ENCODE peak calls at places on chromosome 12, in six cellular contexts. One of them, this sample, is unnamed.

GRCh38 chr12:50024804-50025186 is 499 bp downstream of the RACGAP1 start:
- DNase-seq in EH: peak
- DNase-seq in stimulated activated CD4-positive, alpha-beta T cell treated with anti-CD3 and anti-CD28 coated beads, Interleukin-1b, Interleukin-23, amount 100 ng/mL, for 1 hour: no peak
- DNase-seq in psoas muscle: no peak
- DNase-seq in T-helper 1 cell: no peak
- DNase-seq in foreskin keratinocyte: peak
- DNase-seq in this sample: no peak

GRCh38 chr12:87671757-87672156 is 357.4 kb downstream of the C12orf50 start:
- DNase-seq in EH: no peak
- DNase-seq in T-helper 1 cell: no peak
- DNase-seq in foreskin keratinocyte: no peak
- DNase-seq in psoas muscle: no peak
- DNase-seq in stimulated activated CD4-positive, alpha-beta T cell treated with anti-CD3 and anti-CD28 coated beads, Interleukin-1b, Interleukin-23, amount 100 ng/mL, for 1 hour: no peak
- DNase-seq in this sample: no peak

GRCh38 chr12:106328735-106329134 is 26.2 kb downstream of the TCP11L2 start:
- DNase-seq in EH: no peak
- DNase-seq in stimulated activated CD4-positive, alpha-beta T cell treated with anti-CD3 and anti-CD28 coated beads, Interleukin-1b, Interleukin-23, amount 100 ng/mL, for 1 hour: no peak
- DNase-seq in psoas muscle: no peak
- DNase-seq in T-helper 1 cell: no peak
- DNase-seq in foreskin keratinocyte: no peak
- DNase-seq in this sample: no peak

GRCh38 chr12:101697930-101698781 is 716 bp downstream of the CHPT1 start:
- DNase-seq in T-helper 1 cell: no peak
- DNase-seq in psoas muscle: peak
- DNase-seq in stimulated activated CD4-positive, alpha-beta T cell treated with anti-CD3 and anti-CD28 coated beads, Interleukin-1b, Interleukin-23, amount 100 ng/mL, for 1 hour: no peak
- DNase-seq in foreskin keratinocyte: peak
- DNase-seq in EH: peak
- DNase-seq in this sample: peak

GRCh38 chr12:29710104-29710503 is 73.6 kb downstream of the TMTC1 start:
- DNase-seq in psoas muscle: peak
- DNase-seq in foreskin keratinocyte: no peak
- DNase-seq in EH: no peak
- DNase-seq in T-helper 1 cell: no peak
- DNase-seq in stimulated activated CD4-positive, alpha-beta T cell treated with anti-CD3 and anti-CD28 coated beads, Interleukin-1b, Interleukin-23, amount 100 ng/mL, for 1 hour: no peak
- DNase-seq in this sample: peak

GRCh38 chr12:28622416-28622815 is 432.2 kb downstream of the CCDC91 start:
- DNase-seq in stimulated activated CD4-positive, alpha-beta T cell treated with anti-CD3 and anti-CD28 coated beads, Interleukin-1b, Interleukin-23, amount 100 ng/mL, for 1 hour: no peak
- DNase-seq in psoas muscle: no peak
- DNase-seq in T-helper 1 cell: no peak
- DNase-seq in foreskin keratinocyte: peak
- DNase-seq in EH: peak
- DNase-seq in this sample: no peak

GRCh38 chr12:16531623-16532022 is 74.3 kb downstream of the LMO3 start:
- DNase-seq in EH: no peak
- DNase-seq in stimulated activated CD4-positive, alpha-beta T cell treated with anti-CD3 and anti-CD28 coated beads, Interleukin-1b, Interleukin-23, amount 100 ng/mL, for 1 hour: no peak
- DNase-seq in T-helper 1 cell: no peak
- DNase-seq in psoas muscle: no peak
- DNase-seq in foreskin keratinocyte: peak
- DNase-seq in this sample: peak

GRCh38 chr12:1594045-1594294 is 411 bp downstream of the FBXL14 start:
- DNase-seq in foreskin keratinocyte: peak
- DNase-seq in EH: peak
- DNase-seq in psoas muscle: peak
- DNase-seq in stimulated activated CD4-positive, alpha-beta T cell treated with anti-CD3 and anti-CD28 coated beads, Interleukin-1b, Interleukin-23, amount 100 ng/mL, for 1 hour: no peak
- DNase-seq in T-helper 1 cell: no peak
- DNase-seq in this sample: peak

GRCh38 chr12:51898506-51898905 is 8.8 kb upstream of the ACVRL1 start:
- DNase-seq in EH: no peak
- DNase-seq in stimulated activated CD4-positive, alpha-beta T cell treated with anti-CD3 and anti-CD28 coated beads, Interleukin-1b, Interleukin-23, amount 100 ng/mL, for 1 hour: no peak
- DNase-seq in foreskin keratinocyte: no peak
- DNase-seq in psoas muscle: no peak
- DNase-seq in T-helper 1 cell: no peak
- DNase-seq in this sample: no peak

GRCh38 chr12:108916336-108916735 is 36.4 kb downstream of the DAO start:
- DNase-seq in psoas muscle: no peak
- DNase-seq in EH: no peak
- DNase-seq in foreskin keratinocyte: no peak
- DNase-seq in T-helper 1 cell: no peak
- DNase-seq in stimulated activated CD4-positive, alpha-beta T cell treated with anti-CD3 and anti-CD28 coated beads, Interleukin-1b, Interleukin-23, amount 100 ng/mL, for 1 hour: no peak
- DNase-seq in this sample: no peak

GRCh38 chr12:122876724-122877123 is 19.2 kb downstream of the VPS37B start:
- DNase-seq in stimulated activated CD4-positive, alpha-beta T cell treated with anti-CD3 and anti-CD28 coated beads, Interleukin-1b, Interleukin-23, amount 100 ng/mL, for 1 hour: no peak
- DNase-seq in foreskin keratinocyte: no peak
- DNase-seq in T-helper 1 cell: no peak
- DNase-seq in EH: peak
- DNase-seq in psoas muscle: no peak
- DNase-seq in this sample: no peak

GRCh38 chr12:108823804-108824203 is 33.6 kb downstream of the SSH1 start:
- DNase-seq in foreskin keratinocyte: no peak
- DNase-seq in EH: peak
- DNase-seq in stimulated activated CD4-positive, alpha-beta T cell treated with anti-CD3 and anti-CD28 coated beads, Interleukin-1b, Interleukin-23, amount 100 ng/mL, for 1 hour: no peak
- DNase-seq in T-helper 1 cell: no peak
- DNase-seq in psoas muscle: no peak
- DNase-seq in this sample: no peak

GRCh38 chr12:3882896-3883564 is 9.8 kb upstream of the PARP11 start:
- DNase-seq in T-helper 1 cell: no peak
- DNase-seq in stimulated activated CD4-positive, alpha-beta T cell treated with anti-CD3 and anti-CD28 coated beads, Interleukin-1b, Interleukin-23, amount 100 ng/mL, for 1 hour: no peak
- DNase-seq in psoas muscle: no peak
- DNase-seq in foreskin keratinocyte: peak
- DNase-seq in EH: peak
- DNase-seq in this sample: no peak

GRCh38 chr12:75364918-75365317 is 26.0 kb upstream of the GLIPR1L2 start:
- DNase-seq in EH: peak
- DNase-seq in psoas muscle: no peak
- DNase-seq in stimulated activated CD4-positive, alpha-beta T cell treated with anti-CD3 and anti-CD28 coated beads, Interleukin-1b, Interleukin-23, amount 100 ng/mL, for 1 hour: no peak
- DNase-seq in foreskin keratinocyte: no peak
- DNase-seq in T-helper 1 cell: no peak
- DNase-seq in this sample: no peak